ENCODE peak calls at places on chromosomes 6 and 20, in eight cellular contexts. One of them, this sample, is unnamed. For H3K36me3, the result is how much of the 10 kb centered on the place peaks cover.

GRCh38 chr6:33490198-33490597 is 35.8 kb downstream of the ZBTB9 start:
- DNase-seq in adipocyte: no peak
- DNase-seq in osteoblast: no peak
- DNase-seq in HepG2: no peak
- DNase-seq in stomach: no peak
- DNase-seq in NT2/D1: no peak
- DNase-seq in OCI-LY7: peak
- DNase-seq in ovary: no peak
- DNase-seq in this sample: no peak

GRCh38 chr20:46331612-46332361 is 23.5 kb upstream of the CDH22 start:
- DNase-seq in ovary: no peak
- DNase-seq in NT2/D1: no peak
- DNase-seq in OCI-LY7: no peak
- DNase-seq in adipocyte: no peak
- DNase-seq in stomach: peak
- DNase-seq in HepG2: no peak
- DNase-seq in osteoblast: peak
- DNase-seq in this sample: no peak

GRCh38 chr6:112004397-112005341 is 49.2 kb upstream of the CCN6 start:
- DNase-seq in osteoblast: no peak
- DNase-seq in NT2/D1: no peak
- DNase-seq in HepG2: no peak
- DNase-seq in OCI-LY7: no peak
- DNase-seq in stomach: no peak
- DNase-seq in adipocyte: peak
- DNase-seq in ovary: no peak
- DNase-seq in this sample: no peak

GRCh38 chr20:25859649-25860530 is 163.2 kb upstream of the ZNF337 start:
- DNase-seq in stomach: peak
- DNase-seq in ovary: peak
- DNase-seq in OCI-LY7: no peak
- DNase-seq in osteoblast: peak
- DNase-seq in HepG2: peak
- DNase-seq in NT2/D1: no peak
- DNase-seq in adipocyte: peak
- DNase-seq in this sample: no peak

GRCh38 chr6:41705996-41706835 is 29.2 kb downstream of the TFEB start:
- DNase-seq in osteoblast: peak
- DNase-seq in HepG2: peak
- DNase-seq in OCI-LY7: peak
- DNase-seq in stomach: peak
- DNase-seq in ovary: peak
- DNase-seq in NT2/D1: peak
- DNase-seq in adipocyte: peak
- DNase-seq in this sample: peak

GRCh38 chr20:22607695-22608094 is 23.3 kb upstream of the FOXA2 start:
- DNase-seq in NT2/D1: no peak
- DNase-seq in osteoblast: no peak
- DNase-seq in adipocyte: no peak
- DNase-seq in ovary: no peak
- DNase-seq in HepG2: no peak
- DNase-seq in OCI-LY7: no peak
- DNase-seq in stomach: no peak
- DNase-seq in this sample: no peak

GRCh38 chr20:1327241-1327653 is 1.7 kb downstream of the SDCBP2 start:
- DNase-seq in stomach: no peak
- DNase-seq in OCI-LY7: no peak
- DNase-seq in NT2/D1: no peak
- DNase-seq in osteoblast: peak
- DNase-seq in ovary: peak
- DNase-seq in HepG2: no peak
- DNase-seq in adipocyte: peak
- DNase-seq in this sample: peak

GRCh38 chr6:147077251-147077650 is 127.0 kb upstream of the STXBP5 start:
- DNase-seq in ovary: no peak
- DNase-seq in NT2/D1: no peak
- DNase-seq in osteoblast: no peak
- DNase-seq in stomach: peak
- DNase-seq in adipocyte: no peak
- DNase-seq in OCI-LY7: no peak
- DNase-seq in HepG2: no peak
- DNase-seq in this sample: no peak

GRCh38 chr20:25989196-25989595 is 292.5 kb upstream of the ZNF337 start:
- DNase-seq in HepG2: no peak
- DNase-seq in stomach: no peak
- DNase-seq in adipocyte: no peak
- DNase-seq in NT2/D1: no peak
- DNase-seq in osteoblast: no peak
- DNase-seq in ovary: no peak
- DNase-seq in OCI-LY7: no peak
- DNase-seq in this sample: no peak

GRCh38 chr6:121515615-121516265 is 80.3 kb downstream of the GJA1 start:
- DNase-seq in OCI-LY7: no peak
- DNase-seq in stomach: no peak
- DNase-seq in adipocyte: no peak
- DNase-seq in osteoblast: no peak
- DNase-seq in NT2/D1: no peak
- DNase-seq in HepG2: no peak
- DNase-seq in ovary: no peak
- DNase-seq in this sample: peak

GRCh38 chr6:104638841-104639290 is 220.9 kb downstream of the HACE1 start:
- DNase-seq in NT2/D1: no peak
- DNase-seq in HepG2: no peak
- DNase-seq in adipocyte: peak
- DNase-seq in ovary: no peak
- DNase-seq in osteoblast: no peak
- DNase-seq in OCI-LY7: peak
- DNase-seq in stomach: no peak
- DNase-seq in this sample: no peak

GRCh38 chr6:2770171-2770570 is 5.0 kb downstream of the WRNIP1 start:
- DNase-seq in stomach: no peak
- DNase-seq in osteoblast: no peak
- DNase-seq in NT2/D1: no peak
- DNase-seq in HepG2: no peak
- DNase-seq in ovary: no peak
- DNase-seq in adipocyte: no peak
- DNase-seq in OCI-LY7: no peak
- DNase-seq in this sample: no peak

GRCh38 chr6:33279971-33280511 is 3.1 kb downstream of the B3GALT4 start:
- DNase-seq in stomach: no peak
- DNase-seq in OCI-LY7: peak
- DNase-seq in NT2/D1: no peak
- DNase-seq in osteoblast: peak
- DNase-seq in adipocyte: peak
- DNase-seq in ovary: no peak
- DNase-seq in HepG2: peak
- DNase-seq in this sample: peak

GRCh38 chr6:107493158-107494057 is 3.5 kb downstream of the SOBP start:
- DNase-seq in NT2/D1: no peak
- DNase-seq in adipocyte: peak
- DNase-seq in OCI-LY7: no peak
- DNase-seq in osteoblast: no peak
- DNase-seq in ovary: no peak
- DNase-seq in stomach: peak
- DNase-seq in HepG2: peak
- DNase-seq in this sample: peak

GRCh38 chr6:37676071-37676470 is 21.6 kb downstream of the MDGA1 start:
- DNase-seq in osteoblast: peak
- DNase-seq in adipocyte: no peak
- DNase-seq in OCI-LY7: no peak
- DNase-seq in stomach: no peak
- DNase-seq in NT2/D1: no peak
- DNase-seq in ovary: no peak
- DNase-seq in HepG2: no peak
- DNase-seq in this sample: no peak

GRCh38 chr6:157659536-157660271 is 163.3 kb upstream of the SNX9 start:
- DNase-seq in osteoblast: no peak
- DNase-seq in ovary: no peak
- DNase-seq in NT2/D1: no peak
- DNase-seq in HepG2: no peak
- DNase-seq in stomach: no peak
- DNase-seq in adipocyte: no peak
- DNase-seq in OCI-LY7: no peak
- DNase-seq in this sample: no peak

GRCh38 chr20:32116079-32116521 is 6.6 kb downstream of the TM9SF4 start:
- DNase-seq in osteoblast: no peak
- DNase-seq in stomach: no peak
- DNase-seq in ovary: no peak
- DNase-seq in HepG2: no peak
- DNase-seq in adipocyte: no peak
- DNase-seq in NT2/D1: no peak
- DNase-seq in OCI-LY7: no peak
- DNase-seq in this sample: no peak

GRCh38 chr20:38220587-38220986 is 39.9 kb downstream of the KIAA1755 start:
- DNase-seq in adipocyte: no peak
- DNase-seq in NT2/D1: no peak
- DNase-seq in osteoblast: no peak
- DNase-seq in stomach: no peak
- DNase-seq in OCI-LY7: no peak
- DNase-seq in ovary: peak
- DNase-seq in HepG2: no peak
- DNase-seq in this sample: no peak

GRCh38 chr20:33814238-33814712 is 3.1 kb downstream of the CHMP4B start:
- DNase-seq in HepG2: no peak
- DNase-seq in OCI-LY7: no peak
- DNase-seq in stomach: no peak
- DNase-seq in ovary: no peak
- DNase-seq in osteoblast: peak
- DNase-seq in adipocyte: no peak
- DNase-seq in NT2/D1: no peak
- DNase-seq in this sample: no peak

GRCh38 chr6:43040542-43041257 is 13.0 kb downstream of the CUL7 start:
- DNase-seq in HepG2: no peak
- DNase-seq in OCI-LY7: no peak
- DNase-seq in ovary: no peak
- DNase-seq in adipocyte: no peak
- DNase-seq in osteoblast: peak
- DNase-seq in NT2/D1: no peak
- DNase-seq in stomach: no peak
- DNase-seq in this sample: no peak

GRCh38 chr6:43037706-43038105 is 15.9 kb downstream of the CUL7 start:
- DNase-seq in stomach: no peak
- DNase-seq in osteoblast: peak
- DNase-seq in NT2/D1: no peak
- DNase-seq in HepG2: no peak
- DNase-seq in adipocyte: no peak
- DNase-seq in ovary: no peak
- DNase-seq in OCI-LY7: no peak
- DNase-seq in this sample: no peak

GRCh38 chr6:43037197-43037596 is 15.8 kb downstream of the RRP36 start:
- DNase-seq in HepG2: no peak
- DNase-seq in OCI-LY7: no peak
- DNase-seq in NT2/D1: no peak
- DNase-seq in adipocyte: no peak
- DNase-seq in osteoblast: peak
- DNase-seq in ovary: no peak
- DNase-seq in stomach: no peak
- DNase-seq in this sample: no peak

GRCh38 chr6:43036712-43037111 is 15.3 kb downstream of the RRP36 start:
- DNase-seq in OCI-LY7: no peak
- DNase-seq in adipocyte: no peak
- DNase-seq in NT2/D1: no peak
- DNase-seq in osteoblast: no peak
- DNase-seq in stomach: no peak
- DNase-seq in HepG2: no peak
- DNase-seq in ovary: no peak
- DNase-seq in this sample: no peak

GRCh38 chr6:43038727-43039126 is 14.9 kb downstream of the CUL7 start:
- DNase-seq in HepG2: no peak
- DNase-seq in stomach: no peak
- DNase-seq in NT2/D1: no peak
- DNase-seq in osteoblast: no peak
- DNase-seq in adipocyte: no peak
- DNase-seq in ovary: no peak
- DNase-seq in OCI-LY7: no peak
- DNase-seq in this sample: no peak
- H3K36me3 ChIP-seq in HepG2: half or more
- H3K36me3 ChIP-seq in stomach: half or more
- H3K36me3 ChIP-seq in NT2/D1: half or more
- H3K36me3 ChIP-seq in osteoblast: half or more
- H3K36me3 ChIP-seq in adipocyte: half or more
- H3K36me3 ChIP-seq in ovary: under half
- H3K36me3 ChIP-seq in OCI-LY7: under half
- H3K36me3 ChIP-seq in this sample: under half

DNA sequence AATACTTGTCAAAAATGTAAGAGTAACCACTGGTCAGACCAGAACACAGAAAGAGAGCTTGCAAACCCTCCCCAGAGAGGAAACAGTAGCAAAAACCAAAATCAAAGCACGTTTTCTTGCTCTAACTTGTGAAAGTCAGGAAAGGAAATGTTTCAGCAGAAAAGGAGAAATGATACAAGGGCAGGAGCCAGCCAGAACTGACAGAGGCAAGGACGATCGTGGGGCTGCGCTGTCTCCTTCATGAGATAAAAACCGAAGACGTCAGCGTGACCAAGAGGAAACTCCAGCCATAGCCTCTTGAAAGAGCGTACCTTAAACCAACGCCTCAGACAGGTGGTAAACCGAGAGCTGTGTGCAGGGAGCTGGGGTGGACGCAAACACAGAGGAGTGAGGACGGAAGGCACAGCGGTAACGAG is 27.5 kb downstream of the LAMA5 start:
- DNase-seq in stomach: no peak
- DNase-seq in adipocyte: no peak
- DNase-seq in ovary: no peak
- DNase-seq in NT2/D1: no peak
- DNase-seq in HepG2: no peak
- DNase-seq in OCI-LY7: peak
- DNase-seq in osteoblast: no peak
- DNase-seq in this sample: no peak
- H3K36me3 ChIP-seq in stomach: half or more
- H3K36me3 ChIP-seq in adipocyte: under half
- H3K36me3 ChIP-seq in ovary: under half
- H3K36me3 ChIP-seq in NT2/D1: half or more
- H3K36me3 ChIP-seq in HepG2: half or more
- H3K36me3 ChIP-seq in OCI-LY7: under half
- H3K36me3 ChIP-seq in osteoblast: under half
- H3K36me3 ChIP-seq in this sample: under half

GRCh38 chr6:16209539-16209938 is 28.8 kb upstream of the GMPR start:
- DNase-seq in OCI-LY7: no peak
- DNase-seq in HepG2: no peak
- DNase-seq in osteoblast: no peak
- DNase-seq in adipocyte: no peak
- DNase-seq in NT2/D1: no peak
- DNase-seq in stomach: no peak
- DNase-seq in ovary: no peak
- DNase-seq in this sample: no peak
- H3K36me3 ChIP-seq in OCI-LY7: under half
- H3K36me3 ChIP-seq in HepG2: under half
- H3K36me3 ChIP-seq in osteoblast: under half
- H3K36me3 ChIP-seq in adipocyte: under half
- H3K36me3 ChIP-seq in NT2/D1: under half
- H3K36me3 ChIP-seq in stomach: under half
- H3K36me3 ChIP-seq in ovary: under half
- H3K36me3 ChIP-seq in this sample: under half

GRCh38 chr20:51093240-51093763 is 70.4 kb upstream of the KCNG1 start:
- DNase-seq in HepG2: no peak
- DNase-seq in NT2/D1: no peak
- DNase-seq in stomach: no peak
- DNase-seq in OCI-LY7: no peak
- DNase-seq in ovary: no peak
- DNase-seq in osteoblast: no peak
- DNase-seq in adipocyte: no peak
- DNase-seq in this sample: no peak
- H3K36me3 ChIP-seq in HepG2: under half
- H3K36me3 ChIP-seq in NT2/D1: under half
- H3K36me3 ChIP-seq in stomach: under half
- H3K36me3 ChIP-seq in OCI-LY7: under half
- H3K36me3 ChIP-seq in ovary: under half
- H3K36me3 ChIP-seq in osteoblast: under half
- H3K36me3 ChIP-seq in adipocyte: under half
- H3K36me3 ChIP-seq in this sample: under half

This sample was measured in astrocyte.